ENCODE peak calls at places on chromosome 1, in five cellular contexts. H is aorta, G is HCT116, N is epithelial cell of esophagus, J is prostate gland. B is an unnamed sample.

GRCh38 chr1:9902060-9902452 is 8.0 kb downstream of the CTNNBIP1 start:
- DNase-seq in N (no peak), J (no peak), H (no peak), G (no peak), B (no peak)

GRCh38 chr1:11600901-11601300 is 53.3 kb downstream of the FBXO2 start:
- DNase-seq in H (no peak), J (no peak), N (no peak), G (no peak), B (no peak)

GRCh38 chr1:193083365-193084088 is 21.7 kb downstream of the GLRX2 start:
- DNase-seq in H (no peak), N (peak), G (no peak), J (no peak), B (no peak)

GRCh38 chr1:6578624-6579373 is 995 bp upstream of the ZBTB48 start:
- DNase-seq in J (no peak), N (no peak), G (no peak), H (no peak), B (no peak)

GRCh38 chr1:109466440-109467300 is at the start of gene SYPL2:
- DNase-seq in N (no peak), H (peak), G (no peak), J (no peak), B (no peak)

GRCh38 chr1:109786531-109787021 is 22.9 kb upstream of the EPS8L3 start:
- DNase-seq in H (peak), G (no peak), N (peak), J (no peak), B (peak)

GRCh38 chr1:154520333-154520732 is 18.1 kb upstream of the SHE start:
- DNase-seq in N (peak), J (no peak), H (no peak), G (no peak), B (peak)

GRCh38 chr1:215040190-215040589 is 42.3 kb upstream of the KCNK2 start:
- DNase-seq in G (no peak), J (no peak), N (peak), H (no peak), B (no peak)

GRCh38 chr1:207034998-207035397 is 2.4 kb upstream of the C1orf116 start:
- DNase-seq in J (no peak), H (no peak), G (no peak), N (peak), B (no peak)

DNA sequence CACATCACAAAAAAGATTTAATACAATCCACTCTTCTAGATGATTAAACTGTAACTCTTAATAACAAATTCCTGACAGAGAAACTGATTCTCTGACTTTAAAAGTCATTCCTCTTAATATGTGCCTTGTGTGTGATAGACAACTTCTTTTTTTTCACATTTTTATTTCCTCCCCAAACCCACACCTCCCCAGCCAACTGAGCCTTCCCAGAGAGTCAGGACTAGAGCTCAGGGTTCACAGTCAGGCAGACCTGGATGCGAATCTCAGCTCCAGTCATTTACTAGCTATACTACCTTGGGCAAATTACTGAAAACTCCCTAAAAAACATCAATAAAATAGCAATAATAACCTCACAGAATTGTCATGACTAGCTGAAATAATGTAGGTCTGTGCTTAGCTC is 14.2 kb downstream of the ATPAF1 start:
- DNase-seq in G (no peak), J (no peak), N (no peak), H (no peak), B (no peak)
- H3K4me3 ChIP-seq in G (no peak), J (no peak), N (no peak), H (no peak), B (no peak)

GRCh38 chr1:77671836-77672235 is 10.6 kb downstream of the ZZZ3 start:
- DNase-seq in N (peak), J (no peak), H (no peak), G (no peak), B (peak)
- H3K4me3 ChIP-seq in N (no peak), J (no peak), H (no peak), G (no peak), B (no peak)

DNA sequence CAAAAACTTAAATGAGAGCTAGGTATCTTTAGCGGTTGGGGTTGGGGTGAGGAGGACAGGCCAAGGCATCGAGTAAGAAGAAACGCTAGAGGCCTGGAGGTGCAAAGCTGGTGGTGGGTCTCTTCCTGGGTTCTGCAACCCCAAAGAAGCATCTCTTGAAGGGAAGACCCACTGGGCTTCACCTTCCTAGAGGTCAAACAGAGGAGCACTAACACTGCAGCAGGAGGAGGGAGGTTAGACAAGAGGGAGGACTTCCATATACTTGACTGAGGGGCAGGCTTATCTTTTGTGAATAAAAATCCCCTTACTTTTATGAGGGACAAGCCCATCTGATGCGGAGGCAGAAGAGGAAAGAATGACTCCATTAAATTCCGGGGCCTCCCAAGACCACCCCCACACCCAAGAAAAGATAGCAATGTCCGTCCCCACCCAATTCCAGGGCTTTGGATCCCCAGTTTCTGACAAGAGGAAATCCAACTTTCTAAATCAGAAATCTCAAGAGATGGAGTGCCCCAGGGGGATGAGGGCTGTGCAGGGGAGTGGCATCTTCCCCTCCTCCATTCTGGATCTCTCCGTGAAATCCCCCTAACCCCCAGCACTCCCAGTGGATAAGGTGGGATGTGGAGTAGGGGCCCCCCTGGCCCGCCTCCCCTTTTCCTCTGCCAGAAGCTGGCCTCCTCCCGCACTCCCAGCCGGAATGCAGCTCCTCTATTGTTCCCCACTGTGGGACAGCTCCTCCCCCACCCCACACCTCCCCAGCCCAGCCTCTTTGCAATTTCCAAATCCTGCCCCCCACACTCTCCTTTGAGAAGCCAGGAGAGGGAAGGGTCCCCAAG is 2.3 kb downstream of the MEX3A start:
- DNase-seq in H (no peak), J (no peak), G (no peak), N (no peak), B (no peak)
- H3K4me3 ChIP-seq in H (no peak), J (no peak), G (no peak), N (no peak), B (peak)

DNA sequence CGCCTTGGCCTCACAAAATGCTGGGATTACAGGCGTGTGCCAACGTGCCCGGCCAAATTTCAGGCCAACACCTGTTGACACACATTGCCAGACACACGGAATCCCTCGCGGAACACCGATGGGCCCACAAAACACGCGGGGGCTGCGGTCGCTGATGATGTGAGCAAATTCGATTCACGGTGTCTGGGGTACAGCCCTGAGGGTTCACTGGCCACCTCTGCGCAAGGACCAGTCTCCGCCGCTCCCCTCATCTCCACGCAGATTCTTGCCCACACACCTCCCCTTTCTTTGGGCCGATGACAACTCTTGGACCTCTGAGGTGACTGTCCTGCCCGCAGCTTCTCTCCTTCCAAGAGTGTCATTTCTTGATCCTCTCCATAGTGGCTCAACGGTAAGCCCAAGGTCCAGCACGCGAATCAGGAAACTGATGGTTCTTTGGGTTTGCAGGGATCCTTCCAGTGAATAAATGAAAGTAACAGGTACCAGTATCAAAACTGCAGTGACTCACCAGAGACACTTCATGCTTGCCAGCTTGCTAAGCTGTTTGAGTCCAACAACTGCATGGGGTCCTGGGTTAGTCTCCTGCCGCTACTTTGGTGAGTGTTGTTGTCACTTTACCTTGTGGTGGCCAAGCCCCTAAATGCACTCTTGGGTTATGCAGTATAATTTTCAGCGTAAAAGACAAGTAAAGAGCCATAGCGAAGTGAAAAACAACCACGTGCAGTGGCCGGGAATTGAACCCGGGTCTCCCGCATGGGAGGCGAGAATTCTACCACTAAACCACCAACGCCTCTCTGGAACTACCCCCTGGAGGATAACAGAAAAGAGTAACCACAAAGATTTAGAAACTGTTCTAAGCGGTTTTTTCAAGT is 11.0 kb upstream of the RNU1-3 start:
- DNase-seq in J (no peak), H (peak), G (peak), N (peak), B (peak)
- H3K4me3 ChIP-seq in J (no peak), H (no peak), G (no peak), N (no peak), B (no peak)

GRCh38 chr1:26959270-26959669 is 998 bp downstream of the KDF1 start:
- DNase-seq in N (no peak), H (no peak), J (no peak), G (no peak), B (no peak)

GRCh38 chr1:26960625-26960966 is 328 bp upstream of the KDF1 start:
- DNase-seq in H (no peak), J (peak), N (no peak), G (no peak), B (no peak)

GRCh38 chr1:26957306-26957705 is 3.0 kb downstream of the KDF1 start:
- DNase-seq in N (no peak), G (no peak), H (no peak), J (no peak), B (no peak)

GRCh38 chr1:26961826-26962225 is 1.6 kb upstream of the KDF1 start:
- DNase-seq in G (no peak), J (no peak), H (no peak), N (peak), B (peak)

DNA sequence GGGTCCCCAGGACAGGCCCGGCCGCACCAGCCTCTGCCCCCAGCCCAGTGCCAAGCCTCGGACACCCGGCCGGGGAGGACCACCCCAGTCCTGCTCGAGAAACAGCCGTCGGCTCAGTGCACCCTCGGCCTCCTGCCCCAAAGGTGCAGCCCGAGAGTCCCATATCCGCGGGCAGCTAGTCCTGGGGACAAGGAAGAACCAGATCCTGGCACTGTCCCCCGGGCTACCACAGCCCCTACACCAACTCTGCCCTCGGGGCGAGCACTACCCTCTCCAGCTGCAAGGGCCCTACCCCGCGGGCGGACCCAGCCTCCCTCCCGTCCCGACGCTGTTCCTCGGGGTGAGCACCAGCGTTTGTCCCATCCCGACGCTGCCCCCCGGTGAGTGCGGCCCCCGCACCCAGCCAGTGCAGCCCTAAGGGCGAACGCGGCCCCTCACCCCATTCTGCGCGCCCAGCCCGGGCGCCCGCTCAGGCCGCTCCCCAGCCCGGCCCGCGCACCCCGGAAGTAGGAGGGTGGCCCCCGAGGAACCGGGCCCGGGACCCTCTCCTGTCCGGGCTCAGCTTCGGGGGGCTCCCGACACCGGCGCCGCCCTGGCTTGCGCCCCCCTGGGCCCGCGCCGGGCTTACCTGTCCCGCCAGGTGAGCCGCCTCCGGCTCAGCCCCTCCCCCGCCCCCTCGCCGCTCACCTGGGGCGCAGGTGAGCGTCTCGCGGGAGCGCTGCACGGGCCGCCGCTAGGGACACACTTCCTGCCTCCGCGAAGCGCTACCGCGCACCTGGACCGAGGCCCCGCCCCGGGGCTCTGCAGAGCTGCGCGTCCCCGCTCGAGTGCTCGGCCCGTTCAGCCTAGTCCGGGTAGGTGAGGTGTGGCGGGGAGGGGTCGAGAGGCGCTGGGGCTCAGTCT is at the start of gene KDF1:
- DNase-seq in J (peak), H (no peak), N (peak), G (peak), B (no peak)
- H3K4me3 ChIP-seq in J (peak), H (no peak), N (peak), G (peak), B (peak)

DNA sequence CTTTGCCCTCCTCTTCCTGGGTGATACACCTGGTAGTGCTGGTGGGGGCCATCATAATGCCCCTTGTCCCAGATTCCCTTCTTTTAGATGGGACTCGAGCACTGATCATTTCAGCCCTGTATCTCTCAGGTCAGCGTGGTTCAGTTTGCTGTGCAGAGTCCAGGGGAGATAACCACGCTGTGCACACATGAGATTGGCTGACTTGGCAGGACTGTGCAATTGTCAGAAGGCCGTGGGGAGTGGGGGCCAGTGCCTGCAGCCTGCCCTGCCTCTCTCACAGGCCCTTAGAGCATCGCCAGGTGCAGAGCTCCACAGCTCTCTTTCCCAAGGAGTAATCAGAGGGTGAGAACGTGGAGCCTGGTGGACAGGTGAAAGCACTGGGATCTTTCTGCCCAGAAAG is 15.2 kb downstream of the EPHX1 start:
- DNase-seq in J (no peak), G (no peak), N (no peak), H (peak), B (no peak)
- H3K4me3 ChIP-seq in J (no peak), G (no peak), N (no peak), H (no peak), B (no peak)

GRCh38 chr1:164609084-164609483 is 50.1 kb downstream of the PBX1 start:
- DNase-seq in G (no peak), J (no peak), N (no peak), H (no peak), B (no peak)
- H3K4me3 ChIP-seq in G (no peak), J (no peak), N (no peak), H (no peak), B (no peak)

GRCh38 chr1:145786271-145786670 is 37.6 kb downstream of the RNF115 start:
- DNase-seq in G (no peak), N (no peak), H (no peak), J (no peak), B (no peak)
- H3K4me3 ChIP-seq in G (no peak), N (no peak), H (no peak), J (no peak), B (no peak)

GRCh38 chr1:230112782-230113181 is 45.7 kb downstream of the GALNT2 start:
- DNase-seq in N (no peak), H (no peak), G (no peak), J (no peak), B (no peak)

GRCh38 chr1:230114245-230114651 is 47.2 kb downstream of the GALNT2 start:
- DNase-seq in J (no peak), N (no peak), G (no peak), H (no peak), B (peak)

GRCh38 chr1:230112131-230112701 is 45.2 kb downstream of the GALNT2 start:
- DNase-seq in G (no peak), J (no peak), H (no peak), N (no peak), B (no peak)

GRCh38 chr1:230113605-230114241 is 46.7 kb downstream of the GALNT2 start:
- DNase-seq in N (peak), H (no peak), J (no peak), G (no peak), B (peak)

GRCh38 chr1:230113230-230113604 is 46.2 kb downstream of the GALNT2 start:
- DNase-seq in H (no peak), N (no peak), J (no peak), G (no peak), B (no peak)
- H3K4me3 ChIP-seq in H (no peak), N (no peak), J (no peak), G (no peak), B (no peak)

DNA sequence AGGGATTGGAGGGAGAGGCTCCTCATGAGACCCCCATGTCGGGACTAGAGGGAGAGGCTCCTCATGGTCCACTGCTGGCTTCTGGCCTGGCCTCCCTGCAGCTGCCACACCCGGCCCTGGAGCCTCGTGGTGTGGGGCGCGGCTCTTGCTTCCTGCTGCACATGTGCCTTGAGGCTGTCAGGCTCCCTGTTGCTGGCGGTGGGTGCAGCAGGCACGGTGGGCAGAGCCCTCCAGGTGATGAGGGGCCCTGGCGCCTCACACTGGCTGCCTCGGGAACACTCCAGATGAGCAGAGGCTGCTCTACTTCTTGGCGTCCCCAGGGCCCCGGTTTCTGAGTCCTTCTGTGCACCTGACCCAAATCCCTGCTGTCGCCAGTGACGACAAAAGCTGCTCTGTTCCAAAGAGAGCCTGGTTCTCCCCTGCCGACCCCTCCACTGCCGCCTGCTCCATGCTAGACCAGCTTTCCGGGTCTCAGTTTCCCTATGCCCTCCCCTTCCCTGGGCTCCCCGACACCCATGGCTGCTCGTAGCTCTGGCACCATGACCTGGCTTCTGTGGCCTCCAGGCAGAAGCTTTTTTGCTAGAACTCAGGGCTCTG is 9.7 kb upstream of the ATAD3B start:
- DNase-seq in N (no peak), G (no peak), H (no peak), J (no peak), B (no peak)
- H3K4me3 ChIP-seq in N (no peak), G (no peak), H (no peak), J (peak), B (no peak)